ENCODE peak calls at places on chromosomes 3 and 15, in four cellular contexts. A is GM23248, D is mammary epithelial cell, Y is neural progenitor cell. C is an unnamed sample.
A peak's percentile ranks its signal among the peaks of the same experiment; 100 is the strongest.

GRCh38 chr3:172405914-172406313 is 42.3 kb downstream of the GHSR start:
- DNase-seq in D (no peak), Y (no peak), A (no peak), C (no peak)

GRCh38 chr15:87662575-87662974 is 594.0 kb downstream of the NTRK3 start:
- DNase-seq in D (no peak), Y (no peak), A (no peak), C (no peak)

GRCh38 chr15:92611995-92612745 is 43.4 kb downstream of the FAM174B start:
- DNase-seq in Y (no peak), D (no peak), A (no peak), C (no peak)

GRCh38 chr3:168336276-168336675 is 240.6 kb upstream of the GOLIM4 start:
- DNase-seq in A (no peak), D (no peak), Y (no peak), C (peak; percentile 41)

GRCh38 chr15:48433226-48433886 is 102.1 kb downstream of the DUT start:
- DNase-seq in D (peak; percentile 76), Y (no peak), A (peak; percentile 91), C (peak; percentile 63)

GRCh38 chr15:31365032-31365654 is 38.5 kb downstream of the KLF13 start:
- DNase-seq in D (no peak), Y (no peak), A (no peak), C (no peak)

GRCh38 chr3:50623840-50624474 is 7.0 kb downstream of the MAPKAPK3 start:
- DNase-seq in D (no peak), A (peak; percentile 77), Y (no peak), C (no peak)

GRCh38 chr3:4752201-4753072 is 226.8 kb upstream of the BHLHE40 start:
- DNase-seq in D (peak; percentile 36), A (peak; percentile 21), Y (peak; percentile 11), C (peak; percentile 80)

GRCh38 chr15:28014623-28015200 is 84.4 kb downstream of the OCA2 start:
- DNase-seq in A (no peak), Y (no peak), D (no peak), C (no peak)

GRCh38 chr3:162517110-162517509 is 1020.5 kb downstream of the OTOL1 start:
- DNase-seq in D (no peak), A (peak; percentile 6), Y (no peak), C (no peak)

GRCh38 chr3:27659279-27660021 is 62.7 kb downstream of the EOMES start:
- DNase-seq in D (peak; percentile 41), A (peak; percentile 62), Y (peak; percentile 68), C (no peak)

GRCh38 chr3:45994661-45995369 is 809 bp downstream of the FYCO1 start:
- DNase-seq in Y (peak; percentile 55), D (no peak), A (peak; percentile 54), C (no peak)

GRCh38 chr15:71545923-71546322 is 264.4 kb upstream of the NR2E3 start:
- DNase-seq in Y (no peak), D (no peak), A (no peak), C (no peak)

DNA sequence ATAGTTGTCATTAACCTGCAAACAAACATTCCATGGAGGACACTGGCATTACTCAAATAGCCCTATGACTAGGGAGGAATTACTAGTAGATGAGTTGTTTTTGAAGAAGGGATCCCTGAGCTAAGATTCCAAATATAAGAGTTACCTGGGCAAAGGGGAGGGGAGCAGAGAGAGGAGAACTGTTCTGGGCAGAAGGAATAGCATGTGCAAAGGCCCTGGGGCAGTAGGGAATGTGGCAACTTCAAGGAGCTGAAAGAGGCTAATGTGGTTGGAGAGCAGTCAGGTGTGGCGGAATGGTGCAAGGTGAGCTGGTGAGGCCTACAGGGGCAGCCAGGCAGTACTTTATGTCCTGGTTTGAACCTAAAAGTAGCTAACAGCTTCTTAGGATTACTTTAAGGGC is 5.8 kb upstream of the IL17RD start:
- DNase-seq in D (no peak), Y (no peak), A (no peak), C (no peak)
- TF ChIP-seq EZH2 in D (no peak), Y (no peak), A (no peak), C (no peak)

GRCh38 chr3:3461317-3461716 is 281.8 kb upstream of the CRBN start:
- DNase-seq in Y (no peak), A (no peak), D (no peak), C (no peak)

DNA sequence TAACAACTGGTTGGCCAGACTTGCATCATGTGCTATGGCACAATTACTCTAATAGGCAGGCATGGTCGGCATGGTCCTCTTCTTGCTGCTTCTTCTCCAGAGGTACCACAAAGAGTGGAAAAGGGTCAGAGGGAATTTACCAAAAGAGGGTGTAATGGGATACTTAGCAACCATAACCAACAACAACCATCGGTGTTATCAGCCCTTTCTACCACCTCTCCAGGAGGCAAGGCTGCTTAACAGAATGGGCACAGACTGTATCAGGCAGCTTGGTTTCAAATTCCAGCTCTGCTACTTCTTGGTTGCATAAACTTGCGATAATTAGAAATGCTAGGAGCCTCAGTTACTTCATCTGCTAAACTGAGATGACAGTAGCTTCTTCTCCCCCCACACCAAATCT is 284.6 kb upstream of the CRBN start:
- DNase-seq in D (no peak), Y (peak; percentile 4), A (no peak), C (no peak)
- H3K4me2 ChIP-seq in D (no peak overlapping the region), Y (peak overlapping the region; percentile 51), A (no peak overlapping the region), C (no peak overlapping the region)

GRCh38 chr3:111069974-111070751 is 1.5 kb upstream of the NECTIN3 start:
- DNase-seq in Y (peak; percentile 32), A (peak; percentile 44), D (no peak), C (peak; percentile 4)
- H3K9ac ChIP-seq in Y (no peak overlapping the region), A (peak overlapping the region; percentile 89), D (no peak overlapping the region), C (peak overlapping the region; percentile 95)

GRCh38 chr3:113948015-113948917 is 453 bp downstream of the ZDHHC23 start:
- DNase-seq in A (peak; percentile 35), Y (peak; percentile 79), D (peak; percentile 6), C (no peak)
- TF ChIP-seq EZH2 in A (no peak), Y (no peak), D (no peak), C (peak; percentile 81)

GRCh38 chr3:16448691-16449090 is 64.8 kb downstream of the RFTN1 start:
- DNase-seq in A (peak; percentile 98), D (peak; percentile 90), Y (no peak), C (peak; percentile 98)

GRCh38 chr3:16449369-16449768 is 64.1 kb downstream of the RFTN1 start:
- DNase-seq in Y (no peak), A (no peak), D (no peak), C (no peak)

GRCh38 chr3:16444344-16444743 is 69.2 kb downstream of the RFTN1 start:
- DNase-seq in A (no peak), D (no peak), Y (no peak), C (no peak)

GRCh38 chr3:16442730-16443129 is 70.8 kb downstream of the RFTN1 start:
- DNase-seq in A (no peak), Y (no peak), D (no peak), C (no peak)

GRCh38 chr3:16447156-16447555 is 66.3 kb downstream of the RFTN1 start:
- DNase-seq in Y (no peak), D (no peak), A (no peak), C (no peak)
- H3K4me2 ChIP-seq in Y (no peak overlapping the region), D (no peak overlapping the region), A (no peak overlapping the region), C (no peak overlapping the region)

GRCh38 chr3:119500265-119500664 is 1.9 kb downstream of the TIMMDC1 start:
- DNase-seq in A (no peak), D (no peak), Y (no peak), C (no peak)
- H3K9ac ChIP-seq in A (no peak overlapping the region), D (no peak overlapping the region), Y (peak overlapping the region; percentile 40), C (peak overlapping the region; percentile 33)

DNA sequence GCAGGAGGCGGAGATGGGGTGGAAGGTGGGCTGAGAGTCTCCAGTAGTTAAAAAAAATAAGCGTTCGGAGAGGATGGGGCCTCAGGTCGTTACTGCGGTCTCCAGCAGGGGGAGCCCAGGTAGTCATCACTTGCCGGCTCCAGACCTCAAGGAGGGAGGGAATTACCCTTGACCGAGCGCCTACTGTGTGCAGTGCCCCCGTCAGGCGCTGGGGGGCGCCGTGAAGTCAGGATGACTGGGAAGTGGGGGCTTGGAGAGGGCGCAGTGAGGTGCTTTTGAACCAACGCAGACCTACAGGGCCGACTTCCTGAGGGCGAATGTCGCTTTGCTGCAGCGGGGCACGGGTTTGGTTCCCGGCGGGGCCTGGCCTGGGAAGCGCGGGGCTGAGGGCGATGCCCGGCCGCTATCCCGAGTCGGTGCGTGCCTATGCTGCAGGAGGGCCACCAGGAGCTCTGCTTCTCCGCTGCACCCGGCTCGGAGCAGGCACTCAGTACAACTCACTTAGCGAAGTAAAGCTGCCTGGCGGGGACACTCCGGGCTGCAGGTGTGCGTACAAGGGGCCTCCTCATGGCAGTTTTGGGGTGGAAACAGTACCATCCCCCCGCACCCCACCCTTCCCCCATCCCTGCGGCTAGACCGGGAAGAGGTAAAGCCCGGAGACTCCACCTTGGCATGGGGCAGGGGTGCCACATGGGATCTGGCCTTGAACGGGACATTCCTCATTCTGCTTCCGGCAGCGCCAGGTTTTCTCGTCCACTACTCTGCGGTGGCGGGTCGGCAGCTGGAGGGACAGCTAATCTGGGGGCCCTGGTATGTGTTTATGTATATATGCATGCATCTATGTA is 79.8 kb downstream of the RHCG start:
- DNase-seq in D (peak; percentile 56), Y (peak; percentile 90), A (peak; percentile 83), C (peak; percentile 7)
- TF ChIP-seq EZH2 in D (peak; percentile 54), Y (peak; percentile 82), A (peak; percentile 38), C (no peak)

GRCh38 chr3:101809178-101810022 is 30.4 kb downstream of the NXPE3 start:
- DNase-seq in A (peak; percentile 66), D (no peak), Y (peak; percentile 65), C (no peak)
- H3K4me2 ChIP-seq in A (no peak overlapping the region), D (no peak overlapping the region), Y (no peak overlapping the region), C (no peak overlapping the region)